ENCODE peak calls at places on chromosomes 2 and 18, in eight cellular contexts. One of them, this sample, is unnamed.

GRCh38 chr2:190545082-190545481 is 10.6 kb upstream of the NEMP2 start:
- DNase-seq in iPS DF 6.9: no peak
- DNase-seq in spleen: no peak
- DNase-seq in RPMI7951: no peak
- DNase-seq in foreskin fibroblast: no peak
- DNase-seq in activated effector memory CD4-positive, alpha-beta T cell treated with anti-CD3 and anti-CD28 coated beads, Interleukin-2, amount 50 U/mL, for 16 hours: no peak
- DNase-seq in GM03348: no peak
- DNase-seq in NCI-H748 treated with DMSO at 0.1 percent for 48 hours: no peak
- DNase-seq in this sample: no peak

GRCh38 chr18:5628512-5629255 is 84.9 kb upstream of the EPB41L3 start:
- DNase-seq in iPS DF 6.9: no peak
- DNase-seq in spleen: peak
- DNase-seq in RPMI7951: peak
- DNase-seq in foreskin fibroblast: peak
- DNase-seq in activated effector memory CD4-positive, alpha-beta T cell treated with anti-CD3 and anti-CD28 coated beads, Interleukin-2, amount 50 U/mL, for 16 hours: no peak
- DNase-seq in GM03348: peak
- DNase-seq in NCI-H748 treated with DMSO at 0.1 percent for 48 hours: no peak
- DNase-seq in this sample: peak

GRCh38 chr2:232457121-232458011 is 1.4 kb downstream of the ALPI start:
- DNase-seq in iPS DF 6.9: no peak
- DNase-seq in spleen: peak
- DNase-seq in RPMI7951: no peak
- DNase-seq in foreskin fibroblast: no peak
- DNase-seq in activated effector memory CD4-positive, alpha-beta T cell treated with anti-CD3 and anti-CD28 coated beads, Interleukin-2, amount 50 U/mL, for 16 hours: peak
- DNase-seq in GM03348: no peak
- DNase-seq in NCI-H748 treated with DMSO at 0.1 percent for 48 hours: no peak
- DNase-seq in this sample: peak

GRCh38 chr2:142037744-142038143 is 93.1 kb downstream of the LRP1B start:
- DNase-seq in iPS DF 6.9: no peak
- DNase-seq in spleen: no peak
- DNase-seq in RPMI7951: no peak
- DNase-seq in foreskin fibroblast: peak
- DNase-seq in activated effector memory CD4-positive, alpha-beta T cell treated with anti-CD3 and anti-CD28 coated beads, Interleukin-2, amount 50 U/mL, for 16 hours: no peak
- DNase-seq in GM03348: no peak
- DNase-seq in NCI-H748 treated with DMSO at 0.1 percent for 48 hours: no peak
- DNase-seq in this sample: no peak

GRCh38 chr2:12259497-12259896 is 457.2 kb upstream of the TRIB2 start:
- DNase-seq in iPS DF 6.9: no peak
- DNase-seq in spleen: no peak
- DNase-seq in RPMI7951: no peak
- DNase-seq in foreskin fibroblast: no peak
- DNase-seq in activated effector memory CD4-positive, alpha-beta T cell treated with anti-CD3 and anti-CD28 coated beads, Interleukin-2, amount 50 U/mL, for 16 hours: no peak
- DNase-seq in GM03348: no peak
- DNase-seq in NCI-H748 treated with DMSO at 0.1 percent for 48 hours: no peak
- DNase-seq in this sample: no peak

GRCh38 chr2:46983065-46983801 is 67.6 kb upstream of the MCFD2 start:
- DNase-seq in iPS DF 6.9: no peak
- DNase-seq in spleen: peak
- DNase-seq in RPMI7951: peak
- DNase-seq in foreskin fibroblast: peak
- DNase-seq in activated effector memory CD4-positive, alpha-beta T cell treated with anti-CD3 and anti-CD28 coated beads, Interleukin-2, amount 50 U/mL, for 16 hours: no peak
- DNase-seq in GM03348: peak
- DNase-seq in NCI-H748 treated with DMSO at 0.1 percent for 48 hours: no peak
- DNase-seq in this sample: no peak

GRCh38 chr18:61541673-61542072 is 208.4 kb downstream of the CDH20 start:
- DNase-seq in iPS DF 6.9: no peak
- DNase-seq in spleen: no peak
- DNase-seq in RPMI7951: no peak
- DNase-seq in foreskin fibroblast: peak
- DNase-seq in activated effector memory CD4-positive, alpha-beta T cell treated with anti-CD3 and anti-CD28 coated beads, Interleukin-2, amount 50 U/mL, for 16 hours: no peak
- DNase-seq in GM03348: no peak
- DNase-seq in NCI-H748 treated with DMSO at 0.1 percent for 48 hours: no peak
- DNase-seq in this sample: no peak

GRCh38 chr2:98702127-98702802 is 28.7 kb downstream of the MGAT4A start:
- DNase-seq in iPS DF 6.9: no peak
- DNase-seq in spleen: no peak
- DNase-seq in RPMI7951: no peak
- DNase-seq in foreskin fibroblast: peak
- DNase-seq in activated effector memory CD4-positive, alpha-beta T cell treated with anti-CD3 and anti-CD28 coated beads, Interleukin-2, amount 50 U/mL, for 16 hours: no peak
- DNase-seq in GM03348: no peak
- DNase-seq in NCI-H748 treated with DMSO at 0.1 percent for 48 hours: no peak
- DNase-seq in this sample: peak

GRCh38 chr18:25686960-25687520 is 335.1 kb upstream of the ZNF521 start:
- DNase-seq in iPS DF 6.9: no peak
- DNase-seq in spleen: no peak
- DNase-seq in RPMI7951: peak
- DNase-seq in foreskin fibroblast: peak
- DNase-seq in activated effector memory CD4-positive, alpha-beta T cell treated with anti-CD3 and anti-CD28 coated beads, Interleukin-2, amount 50 U/mL, for 16 hours: no peak
- DNase-seq in GM03348: no peak
- DNase-seq in NCI-H748 treated with DMSO at 0.1 percent for 48 hours: no peak
- DNase-seq in this sample: no peak

GRCh38 chr18:26614374-26614773 is 66.0 kb upstream of the KCTD1 start:
- DNase-seq in iPS DF 6.9: no peak
- DNase-seq in spleen: no peak
- DNase-seq in RPMI7951: no peak
- DNase-seq in foreskin fibroblast: no peak
- DNase-seq in activated effector memory CD4-positive, alpha-beta T cell treated with anti-CD3 and anti-CD28 coated beads, Interleukin-2, amount 50 U/mL, for 16 hours: no peak
- DNase-seq in GM03348: peak
- DNase-seq in NCI-H748 treated with DMSO at 0.1 percent for 48 hours: no peak
- DNase-seq in this sample: no peak

GRCh38 chr2:100427627-100428258 is 10.3 kb upstream of the CHST10 start:
- DNase-seq in iPS DF 6.9: peak
- DNase-seq in spleen: no peak
- DNase-seq in RPMI7951: peak
- DNase-seq in foreskin fibroblast: peak
- DNase-seq in activated effector memory CD4-positive, alpha-beta T cell treated with anti-CD3 and anti-CD28 coated beads, Interleukin-2, amount 50 U/mL, for 16 hours: peak
- DNase-seq in GM03348: peak
- DNase-seq in NCI-H748 treated with DMSO at 0.1 percent for 48 hours: peak
- DNase-seq in this sample: peak

GRCh38 chr2:12619975-12620374 is 96.8 kb upstream of the TRIB2 start:
- DNase-seq in iPS DF 6.9: no peak
- DNase-seq in spleen: no peak
- DNase-seq in RPMI7951: peak
- DNase-seq in foreskin fibroblast: peak
- DNase-seq in activated effector memory CD4-positive, alpha-beta T cell treated with anti-CD3 and anti-CD28 coated beads, Interleukin-2, amount 50 U/mL, for 16 hours: no peak
- DNase-seq in GM03348: peak
- DNase-seq in NCI-H748 treated with DMSO at 0.1 percent for 48 hours: no peak
- DNase-seq in this sample: peak

GRCh38 chr2:226909131-226909530 is 73.3 kb downstream of the RHBDD1 start:
- DNase-seq in iPS DF 6.9: no peak
- DNase-seq in spleen: no peak
- DNase-seq in RPMI7951: no peak
- DNase-seq in foreskin fibroblast: peak
- DNase-seq in activated effector memory CD4-positive, alpha-beta T cell treated with anti-CD3 and anti-CD28 coated beads, Interleukin-2, amount 50 U/mL, for 16 hours: no peak
- DNase-seq in GM03348: no peak
- DNase-seq in NCI-H748 treated with DMSO at 0.1 percent for 48 hours: no peak
- DNase-seq in this sample: no peak

GRCh38 chr18:37385846-37386435 is 179.7 kb downstream of the CELF4 start:
- DNase-seq in iPS DF 6.9: no peak
- DNase-seq in spleen: no peak
- DNase-seq in RPMI7951: peak
- DNase-seq in foreskin fibroblast: peak
- DNase-seq in activated effector memory CD4-positive, alpha-beta T cell treated with anti-CD3 and anti-CD28 coated beads, Interleukin-2, amount 50 U/mL, for 16 hours: no peak
- DNase-seq in GM03348: peak
- DNase-seq in NCI-H748 treated with DMSO at 0.1 percent for 48 hours: peak
- DNase-seq in this sample: no peak

GRCh38 chr2:236353594-236353942 is 89.4 kb upstream of the ASB18 start:
- DNase-seq in iPS DF 6.9: no peak
- DNase-seq in spleen: no peak
- DNase-seq in RPMI7951: no peak
- DNase-seq in foreskin fibroblast: no peak
- DNase-seq in activated effector memory CD4-positive, alpha-beta T cell treated with anti-CD3 and anti-CD28 coated beads, Interleukin-2, amount 50 U/mL, for 16 hours: no peak
- DNase-seq in GM03348: no peak
- DNase-seq in NCI-H748 treated with DMSO at 0.1 percent for 48 hours: no peak
- DNase-seq in this sample: no peak

GRCh38 chr2:206433201-206433600 is 10.1 kb upstream of the ADAM23 start:
- DNase-seq in iPS DF 6.9: no peak
- DNase-seq in spleen: no peak
- DNase-seq in RPMI7951: no peak
- DNase-seq in foreskin fibroblast: no peak
- DNase-seq in activated effector memory CD4-positive, alpha-beta T cell treated with anti-CD3 and anti-CD28 coated beads, Interleukin-2, amount 50 U/mL, for 16 hours: no peak
- DNase-seq in GM03348: no peak
- DNase-seq in NCI-H748 treated with DMSO at 0.1 percent for 48 hours: no peak
- DNase-seq in this sample: no peak

This sample was measured in adrenal gland.